ENCODE peak calls at places on chromosomes 2 and 18, in ten cellular contexts. One of them, this sample, is unnamed. For H3K9me3, the result is how much of the 10 kb centered on the place peaks cover.

GRCh38 chr2:64311191-64311910 is 142.6 kb upstream of the LGALSL start:
- DNase-seq in SJCRH30: peak
- DNase-seq in colonic mucosa: no peak
- DNase-seq in endothelial cell of umbilical vein: no peak
- DNase-seq in GM12878: no peak
- DNase-seq in CD8-positive, alpha-beta T cell: no peak
- DNase-seq in osteoblast: no peak
- DNase-seq in cardiac muscle cell: peak
- DNase-seq in iPS DF 6.9: no peak
- DNase-seq in stomach: no peak
- DNase-seq in this sample: no peak

GRCh38 chr2:26178746-26179436 is 6.0 kb downstream of the GAREM2 start:
- DNase-seq in GM12878: no peak
- DNase-seq in endothelial cell of umbilical vein: peak
- DNase-seq in osteoblast: peak
- DNase-seq in SJCRH30: no peak
- DNase-seq in cardiac muscle cell: peak
- DNase-seq in CD8-positive, alpha-beta T cell: no peak
- DNase-seq in stomach: peak
- DNase-seq in colonic mucosa: peak
- DNase-seq in iPS DF 6.9: no peak
- DNase-seq in this sample: peak

GRCh38 chr2:19933351-19933981 is 31.7 kb upstream of the TTC32 start:
- DNase-seq in cardiac muscle cell: peak
- DNase-seq in GM12878: peak
- DNase-seq in iPS DF 6.9: no peak
- DNase-seq in stomach: no peak
- DNase-seq in endothelial cell of umbilical vein: peak
- DNase-seq in osteoblast: peak
- DNase-seq in CD8-positive, alpha-beta T cell: no peak
- DNase-seq in SJCRH30: no peak
- DNase-seq in colonic mucosa: no peak
- DNase-seq in this sample: no peak

GRCh38 chr2:81545626-81546025 is 1241.1 kb upstream of the LRRTM1 start:
- DNase-seq in stomach: no peak
- DNase-seq in endothelial cell of umbilical vein: no peak
- DNase-seq in iPS DF 6.9: no peak
- DNase-seq in GM12878: no peak
- DNase-seq in osteoblast: no peak
- DNase-seq in CD8-positive, alpha-beta T cell: no peak
- DNase-seq in cardiac muscle cell: no peak
- DNase-seq in SJCRH30: no peak
- DNase-seq in colonic mucosa: no peak
- DNase-seq in this sample: no peak

GRCh38 chr2:239540174-239540573 is 139.4 kb upstream of the HDAC4 start:
- DNase-seq in colonic mucosa: no peak
- DNase-seq in GM12878: no peak
- DNase-seq in CD8-positive, alpha-beta T cell: no peak
- DNase-seq in SJCRH30: no peak
- DNase-seq in stomach: no peak
- DNase-seq in iPS DF 6.9: no peak
- DNase-seq in osteoblast: no peak
- DNase-seq in endothelial cell of umbilical vein: no peak
- DNase-seq in cardiac muscle cell: no peak
- DNase-seq in this sample: peak

GRCh38 chr2:102703748-102704147 is 58.1 kb upstream of the TMEM182 start:
- DNase-seq in cardiac muscle cell: peak
- DNase-seq in SJCRH30: peak
- DNase-seq in CD8-positive, alpha-beta T cell: no peak
- DNase-seq in iPS DF 6.9: no peak
- DNase-seq in colonic mucosa: no peak
- DNase-seq in stomach: no peak
- DNase-seq in endothelial cell of umbilical vein: peak
- DNase-seq in GM12878: no peak
- DNase-seq in osteoblast: no peak
- DNase-seq in this sample: no peak

GRCh38 chr18:69586581-69586980 is 185.9 kb downstream of the DOK6 start:
- DNase-seq in colonic mucosa: no peak
- DNase-seq in GM12878: no peak
- DNase-seq in cardiac muscle cell: no peak
- DNase-seq in endothelial cell of umbilical vein: no peak
- DNase-seq in SJCRH30: no peak
- DNase-seq in CD8-positive, alpha-beta T cell: no peak
- DNase-seq in iPS DF 6.9: no peak
- DNase-seq in stomach: no peak
- DNase-seq in osteoblast: no peak
- DNase-seq in this sample: no peak

GRCh38 chr2:71703981-71704545 is 250.7 kb downstream of the DYSF start:
- DNase-seq in osteoblast: no peak
- DNase-seq in CD8-positive, alpha-beta T cell: no peak
- DNase-seq in colonic mucosa: no peak
- DNase-seq in SJCRH30: no peak
- DNase-seq in endothelial cell of umbilical vein: no peak
- DNase-seq in stomach: no peak
- DNase-seq in iPS DF 6.9: no peak
- DNase-seq in GM12878: no peak
- DNase-seq in cardiac muscle cell: no peak
- DNase-seq in this sample: no peak

GRCh38 chr2:42927334-42928160 is 135.2 kb upstream of the HAAO start:
- DNase-seq in iPS DF 6.9: no peak
- DNase-seq in colonic mucosa: peak
- DNase-seq in SJCRH30: no peak
- DNase-seq in endothelial cell of umbilical vein: peak
- DNase-seq in CD8-positive, alpha-beta T cell: no peak
- DNase-seq in stomach: no peak
- DNase-seq in osteoblast: no peak
- DNase-seq in cardiac muscle cell: no peak
- DNase-seq in GM12878: no peak
- DNase-seq in this sample: no peak

GRCh38 chr2:75415141-75415540 is 145.6 kb downstream of the EVA1A start:
- DNase-seq in stomach: no peak
- DNase-seq in cardiac muscle cell: no peak
- DNase-seq in osteoblast: no peak
- DNase-seq in endothelial cell of umbilical vein: no peak
- DNase-seq in iPS DF 6.9: no peak
- DNase-seq in CD8-positive, alpha-beta T cell: no peak
- DNase-seq in colonic mucosa: no peak
- DNase-seq in GM12878: no peak
- DNase-seq in SJCRH30: no peak
- DNase-seq in this sample: no peak

GRCh38 chr2:58601017-58601416 is 359.9 kb upstream of the FANCL start:
- DNase-seq in GM12878: no peak
- DNase-seq in CD8-positive, alpha-beta T cell: no peak
- DNase-seq in endothelial cell of umbilical vein: no peak
- DNase-seq in iPS DF 6.9: no peak
- DNase-seq in stomach: no peak
- DNase-seq in osteoblast: no peak
- DNase-seq in SJCRH30: no peak
- DNase-seq in colonic mucosa: no peak
- DNase-seq in cardiac muscle cell: no peak
- DNase-seq in this sample: no peak

GRCh38 chr2:28628506-28628905 is 123.1 kb upstream of the PPP1CB start:
- DNase-seq in endothelial cell of umbilical vein: no peak
- DNase-seq in iPS DF 6.9: no peak
- DNase-seq in cardiac muscle cell: no peak
- DNase-seq in CD8-positive, alpha-beta T cell: no peak
- DNase-seq in stomach: no peak
- DNase-seq in colonic mucosa: no peak
- DNase-seq in GM12878: no peak
- DNase-seq in SJCRH30: no peak
- DNase-seq in osteoblast: no peak
- DNase-seq in this sample: no peak

GRCh38 chr2:232897386-232897970 is 27.4 kb downstream of the SNORC start:
- DNase-seq in SJCRH30: no peak
- DNase-seq in endothelial cell of umbilical vein: no peak
- DNase-seq in osteoblast: no peak
- DNase-seq in cardiac muscle cell: no peak
- DNase-seq in colonic mucosa: no peak
- DNase-seq in GM12878: no peak
- DNase-seq in iPS DF 6.9: no peak
- DNase-seq in stomach: peak
- DNase-seq in CD8-positive, alpha-beta T cell: no peak
- DNase-seq in this sample: no peak

GRCh38 chr18:68925268-68925667 is 127.4 kb downstream of the CCDC102B start:
- DNase-seq in osteoblast: no peak
- DNase-seq in CD8-positive, alpha-beta T cell: no peak
- DNase-seq in cardiac muscle cell: peak
- DNase-seq in colonic mucosa: no peak
- DNase-seq in stomach: no peak
- DNase-seq in endothelial cell of umbilical vein: no peak
- DNase-seq in SJCRH30: peak
- DNase-seq in iPS DF 6.9: no peak
- DNase-seq in GM12878: no peak
- DNase-seq in this sample: no peak

GRCh38 chr2:160920791-160921303 is 239.4 kb upstream of the TANK start:
- DNase-seq in cardiac muscle cell: peak
- DNase-seq in endothelial cell of umbilical vein: peak
- DNase-seq in osteoblast: peak
- DNase-seq in CD8-positive, alpha-beta T cell: no peak
- DNase-seq in iPS DF 6.9: no peak
- DNase-seq in SJCRH30: peak
- DNase-seq in GM12878: no peak
- DNase-seq in colonic mucosa: no peak
- DNase-seq in stomach: no peak
- DNase-seq in this sample: no peak

GRCh38 chr18:23268641-23269040 is 133.4 kb downstream of the CABLES1 start:
- DNase-seq in stomach: no peak
- DNase-seq in CD8-positive, alpha-beta T cell: no peak
- DNase-seq in SJCRH30: no peak
- DNase-seq in colonic mucosa: no peak
- DNase-seq in osteoblast: no peak
- DNase-seq in GM12878: no peak
- DNase-seq in endothelial cell of umbilical vein: peak
- DNase-seq in iPS DF 6.9: no peak
- DNase-seq in cardiac muscle cell: no peak
- DNase-seq in this sample: no peak
- H3K9me3 ChIP-seq in stomach: under half
- H3K9me3 ChIP-seq in CD8-positive, alpha-beta T cell: under half
- H3K9me3 ChIP-seq in SJCRH30: under half
- H3K9me3 ChIP-seq in colonic mucosa: under half
- H3K9me3 ChIP-seq in osteoblast: under half
- H3K9me3 ChIP-seq in GM12878: under half
- H3K9me3 ChIP-seq in endothelial cell of umbilical vein: under half
- H3K9me3 ChIP-seq in iPS DF 6.9: under half
- H3K9me3 ChIP-seq in cardiac muscle cell: under half
- H3K9me3 ChIP-seq in this sample: under half

GRCh38 chr2:100451734-100452133 is 18.5 kb upstream of the NMS start:
- DNase-seq in colonic mucosa: no peak
- DNase-seq in osteoblast: no peak
- DNase-seq in iPS DF 6.9: no peak
- DNase-seq in GM12878: no peak
- DNase-seq in SJCRH30: no peak
- DNase-seq in CD8-positive, alpha-beta T cell: no peak
- DNase-seq in stomach: no peak
- DNase-seq in cardiac muscle cell: no peak
- DNase-seq in endothelial cell of umbilical vein: no peak
- DNase-seq in this sample: no peak

DNA sequence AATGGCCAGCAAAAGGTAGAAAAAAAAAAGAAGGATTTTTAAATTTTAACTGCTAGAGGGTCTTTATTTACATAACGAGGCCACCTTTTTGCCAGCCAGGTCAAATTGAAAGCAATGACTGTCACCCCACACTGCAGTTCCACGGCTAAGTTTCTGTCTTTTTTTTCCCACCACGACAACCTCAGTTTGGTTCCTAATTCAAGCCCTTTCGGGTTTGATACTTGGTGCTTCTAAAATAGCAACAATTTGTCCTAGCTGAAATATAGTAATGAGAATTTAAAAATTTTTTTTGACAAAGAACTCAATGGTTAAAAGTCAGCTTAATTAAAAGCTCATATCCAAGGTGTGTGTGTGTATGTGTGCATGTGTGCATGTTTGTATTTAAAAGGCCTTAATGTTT is 16.4 kb upstream of the NMS start:
- DNase-seq in osteoblast: no peak
- DNase-seq in colonic mucosa: no peak
- DNase-seq in SJCRH30: no peak
- DNase-seq in GM12878: peak
- DNase-seq in iPS DF 6.9: no peak
- DNase-seq in CD8-positive, alpha-beta T cell: no peak
- DNase-seq in stomach: no peak
- DNase-seq in endothelial cell of umbilical vein: no peak
- DNase-seq in cardiac muscle cell: no peak
- DNase-seq in this sample: no peak
- H3K9me3 ChIP-seq in osteoblast: under half
- H3K9me3 ChIP-seq in colonic mucosa: under half
- H3K9me3 ChIP-seq in SJCRH30: under half
- H3K9me3 ChIP-seq in GM12878: under half
- H3K9me3 ChIP-seq in iPS DF 6.9: under half
- H3K9me3 ChIP-seq in CD8-positive, alpha-beta T cell: under half
- H3K9me3 ChIP-seq in stomach: under half
- H3K9me3 ChIP-seq in endothelial cell of umbilical vein: under half
- H3K9me3 ChIP-seq in cardiac muscle cell: under half
- H3K9me3 ChIP-seq in this sample: under half

GRCh38 chr2:127370010-127370409 is 17.8 kb downstream of the MAP3K2 start:
- DNase-seq in GM12878: no peak
- DNase-seq in cardiac muscle cell: no peak
- DNase-seq in stomach: no peak
- DNase-seq in colonic mucosa: no peak
- DNase-seq in CD8-positive, alpha-beta T cell: no peak
- DNase-seq in iPS DF 6.9: no peak
- DNase-seq in osteoblast: no peak
- DNase-seq in endothelial cell of umbilical vein: no peak
- DNase-seq in SJCRH30: no peak
- DNase-seq in this sample: no peak
- H3K9me3 ChIP-seq in GM12878: under half
- H3K9me3 ChIP-seq in cardiac muscle cell: under half
- H3K9me3 ChIP-seq in stomach: under half
- H3K9me3 ChIP-seq in colonic mucosa: under half
- H3K9me3 ChIP-seq in CD8-positive, alpha-beta T cell: under half
- H3K9me3 ChIP-seq in iPS DF 6.9: under half
- H3K9me3 ChIP-seq in osteoblast: under half
- H3K9me3 ChIP-seq in endothelial cell of umbilical vein: under half
- H3K9me3 ChIP-seq in SJCRH30: under half
- H3K9me3 ChIP-seq in this sample: under half

DNA sequence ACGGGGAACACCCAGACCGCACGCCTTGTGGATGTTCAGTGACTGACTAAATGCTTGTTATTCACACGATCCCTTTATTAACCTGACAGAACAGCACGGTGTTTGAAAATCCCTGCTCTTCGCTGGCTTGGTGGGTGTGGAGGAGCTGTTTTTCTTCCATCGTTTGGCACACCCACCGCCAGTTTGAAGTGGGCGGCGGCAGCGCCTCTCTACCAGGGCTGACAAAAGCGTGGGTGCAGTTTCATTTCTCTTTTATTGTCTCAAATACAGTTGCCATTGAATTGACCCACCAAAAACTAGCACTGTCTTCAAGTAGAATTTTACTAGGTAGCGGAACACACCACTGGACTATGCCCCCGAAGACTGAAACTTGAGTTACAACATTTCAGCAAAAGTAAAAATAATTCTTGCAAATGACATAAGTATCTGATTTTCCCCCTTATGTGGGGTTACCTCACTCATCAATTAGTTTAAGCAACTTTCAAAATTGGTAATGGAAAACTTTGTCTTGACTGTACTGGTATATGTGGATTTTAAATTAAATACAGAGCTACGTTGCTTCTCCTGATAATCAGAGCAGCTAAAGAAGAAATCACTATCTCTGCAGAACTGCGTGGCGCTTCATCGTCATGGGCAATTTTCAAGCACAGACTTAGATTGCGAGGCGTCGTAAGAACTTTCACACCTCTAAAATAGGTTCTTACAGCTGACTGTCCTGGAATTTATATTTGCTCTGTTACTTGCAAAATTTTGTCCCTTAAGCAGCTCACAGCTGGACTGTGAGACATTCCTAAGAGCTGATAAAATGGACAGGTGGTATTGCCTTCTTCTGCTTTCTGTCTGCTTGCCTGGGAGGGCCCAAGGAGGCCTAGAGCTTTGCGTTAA is 60.9 kb downstream of the LDLRAD4 start:
- DNase-seq in CD8-positive, alpha-beta T cell: no peak
- DNase-seq in cardiac muscle cell: no peak
- DNase-seq in stomach: no peak
- DNase-seq in osteoblast: no peak
- DNase-seq in endothelial cell of umbilical vein: no peak
- DNase-seq in SJCRH30: no peak
- DNase-seq in colonic mucosa: no peak
- DNase-seq in GM12878: peak
- DNase-seq in iPS DF 6.9: no peak
- DNase-seq in this sample: no peak
- H3K9me3 ChIP-seq in CD8-positive, alpha-beta T cell: under half
- H3K9me3 ChIP-seq in cardiac muscle cell: under half
- H3K9me3 ChIP-seq in stomach: under half
- H3K9me3 ChIP-seq in osteoblast: under half
- H3K9me3 ChIP-seq in endothelial cell of umbilical vein: under half
- H3K9me3 ChIP-seq in SJCRH30: under half
- H3K9me3 ChIP-seq in colonic mucosa: under half
- H3K9me3 ChIP-seq in GM12878: under half
- H3K9me3 ChIP-seq in iPS DF 6.9: under half
- H3K9me3 ChIP-seq in this sample: under half

This sample was measured in mucosa of descending colon.